ENCODE peak calls at places on chromosomes 12 and 14, in eight cellular contexts. P, G, H, D, O, N, U and K are unnamed samples.

GRCh38 chr12:21223930-21224329 is 92.9 kb downstream of the SLCO1B1 start:
- DNase-seq in N (no peak), D (no peak), U (no peak), G (no peak), P (no peak), H (no peak), O (no peak), K (no peak)

GRCh38 chr12:51323966-51324895 is at the start of gene BIN2:
- DNase-seq in O (peak), N (no peak), D (peak), U (peak), G (no peak), H (no peak), P (peak), K (no peak)

GRCh38 chr12:810635-811415 is 58.4 kb downstream of the WNK1 start:
- DNase-seq in D (peak), O (peak), U (no peak), G (no peak), P (no peak), H (no peak), N (no peak), K (no peak)

GRCh38 chr14:79581912-79582576 is 629.3 kb downstream of the DIO2 start:
- DNase-seq in O (no peak), D (no peak), H (peak), P (no peak), N (peak), G (peak), U (no peak), K (no peak)

GRCh38 chr14:29763342-29763858 is 164.2 kb downstream of the PRKD1 start:
- DNase-seq in U (no peak), N (no peak), G (no peak), D (no peak), O (no peak), H (no peak), P (no peak), K (no peak)

GRCh38 chr12:108691995-108692808 is 39.1 kb downstream of the CORO1C start:
- DNase-seq in H (peak), O (no peak), G (peak), N (peak), P (no peak), U (peak), D (peak), K (no peak)

GRCh38 chr12:121787063-121787774 is 6.3 kb downstream of the RHOF start:
- DNase-seq in U (no peak), O (no peak), D (peak), H (peak), G (no peak), P (no peak), N (no peak), K (no peak)

GRCh38 chr12:127343941-127344340 is 923.0 kb upstream of the TMEM132C start:
- DNase-seq in H (no peak), D (no peak), N (no peak), O (no peak), U (no peak), G (peak), P (no peak), K (no peak)